ENCODE peak calls at places on chromosome 2, in four cellular contexts. One of them, this sample, is unnamed.

GRCh38 chr2:159124441-159124911 is 156.0 kb downstream of the TANC1 start:
- DNase-seq in globus pallidus: no peak
- DNase-seq in ACHN: peak
- DNase-seq in GM23248: peak
- DNase-seq in this sample: no peak

GRCh38 chr2:173410579-173410978 is 55.9 kb downstream of the CDCA7 start:
- DNase-seq in ACHN: no peak
- DNase-seq in globus pallidus: no peak
- DNase-seq in GM23248: no peak
- DNase-seq in this sample: no peak

GRCh38 chr2:158968396-158969161 is at the start of gene TANC1:
- DNase-seq in ACHN: peak
- DNase-seq in globus pallidus: peak
- DNase-seq in GM23248: peak
- DNase-seq in this sample: peak

GRCh38 chr2:68767996-68768395 is 33.4 kb downstream of the ARHGAP25 start:
- DNase-seq in globus pallidus: no peak
- DNase-seq in GM23248: no peak
- DNase-seq in ACHN: no peak
- DNase-seq in this sample: no peak

GRCh38 chr2:53513167-53513666 is 254.4 kb upstream of the CHAC2 start:
- DNase-seq in ACHN: no peak
- DNase-seq in GM23248: no peak
- DNase-seq in globus pallidus: no peak
- DNase-seq in this sample: no peak

GRCh38 chr2:150119860-150120259 is 367.6 kb downstream of the RND3 start:
- DNase-seq in GM23248: no peak
- DNase-seq in ACHN: no peak
- DNase-seq in globus pallidus: no peak
- DNase-seq in this sample: no peak

GRCh38 chr2:238278626-238279323 is 9.6 kb downstream of the PER2 start:
- DNase-seq in ACHN: no peak
- DNase-seq in GM23248: no peak
- DNase-seq in globus pallidus: no peak
- DNase-seq in this sample: no peak

GRCh38 chr2:28601612-28602011 is 105.8 kb downstream of the PLB1 start:
- DNase-seq in ACHN: no peak
- DNase-seq in GM23248: no peak
- DNase-seq in globus pallidus: no peak
- DNase-seq in this sample: no peak

GRCh38 chr2:166238176-166238575 is 110.4 kb upstream of the SCN1A start:
- DNase-seq in GM23248: no peak
- DNase-seq in globus pallidus: no peak
- DNase-seq in ACHN: no peak
- DNase-seq in this sample: no peak

GRCh38 chr2:20425371-20425881 is 21.4 kb upstream of the RHOB start:
- DNase-seq in ACHN: no peak
- DNase-seq in GM23248: peak
- DNase-seq in globus pallidus: no peak
- DNase-seq in this sample: no peak

GRCh38 chr2:131105156-131105949 is at the start of gene PLEKHB2:
- DNase-seq in GM23248: peak
- DNase-seq in ACHN: peak
- DNase-seq in globus pallidus: peak
- DNase-seq in this sample: peak

GRCh38 chr2:135230150-135230549 is 178.1 kb downstream of the RAB3GAP1 start:
- DNase-seq in GM23248: no peak
- DNase-seq in ACHN: no peak
- DNase-seq in globus pallidus: no peak
- DNase-seq in this sample: no peak

GRCh38 chr2:46434851-46435273 is 44.5 kb upstream of the TMEM247 start:
- DNase-seq in ACHN: no peak
- DNase-seq in GM23248: no peak
- DNase-seq in globus pallidus: no peak
- DNase-seq in this sample: no peak

GRCh38 chr2:6186332-6187100 is 494.3 kb downstream of the SOX11 start:
- DNase-seq in globus pallidus: no peak
- DNase-seq in ACHN: peak
- DNase-seq in GM23248: peak
- DNase-seq in this sample: no peak

GRCh38 chr2:223122706-223123265 is 70.8 kb downstream of the KCNE4 start:
- DNase-seq in ACHN: no peak
- DNase-seq in globus pallidus: peak
- DNase-seq in GM23248: no peak
- DNase-seq in this sample: no peak

GRCh38 chr2:190879474-190880373 is 897 bp upstream of the GLS start:
- DNase-seq in ACHN: no peak
- DNase-seq in GM23248: peak
- DNase-seq in globus pallidus: no peak
- DNase-seq in this sample: no peak

GRCh38 chr2:148507970-148508369 is 136.6 kb upstream of the EPC2 start:
- DNase-seq in globus pallidus: no peak
- DNase-seq in ACHN: no peak
- DNase-seq in GM23248: no peak
- DNase-seq in this sample: no peak

GRCh38 chr2:25993049-25993448 is 10.8 kb upstream of the KIF3C start:
- DNase-seq in globus pallidus: no peak
- DNase-seq in ACHN: no peak
- DNase-seq in GM23248: no peak
- DNase-seq in this sample: no peak

GRCh38 chr2:71615769-71616730 is 162.7 kb downstream of the DYSF start:
- DNase-seq in globus pallidus: no peak
- DNase-seq in GM23248: no peak
- DNase-seq in ACHN: no peak
- DNase-seq in this sample: no peak

GRCh38 chr2:112173646-112174319 is 35.6 kb downstream of the FBLN7 start:
- DNase-seq in GM23248: no peak
- DNase-seq in globus pallidus: no peak
- DNase-seq in ACHN: peak
- DNase-seq in this sample: no peak

GRCh38 chr2:159860611-159861010 is 62.6 kb upstream of the CD302 start:
- DNase-seq in globus pallidus: no peak
- DNase-seq in ACHN: no peak
- DNase-seq in GM23248: no peak
- DNase-seq in this sample: no peak

GRCh38 chr2:74002515-74003391 is 18.0 kb downstream of the TET3 start:
- DNase-seq in GM23248: peak
- DNase-seq in ACHN: peak
- DNase-seq in globus pallidus: peak
- DNase-seq in this sample: peak

GRCh38 chr2:107007927-107008326 is 122.0 kb upstream of the ST6GAL2 start:
- DNase-seq in ACHN: no peak
- DNase-seq in globus pallidus: no peak
- DNase-seq in GM23248: no peak
- DNase-seq in this sample: no peak

GRCh38 chr2:200787351-200788128 is 24.2 kb upstream of the BZW1 start:
- DNase-seq in ACHN: peak
- DNase-seq in GM23248: peak
- DNase-seq in globus pallidus: no peak
- DNase-seq in this sample: no peak

GRCh38 chr2:160695402-160696060 is 201.9 kb upstream of the RBMS1 start:
- DNase-seq in GM23248: peak
- DNase-seq in globus pallidus: no peak
- DNase-seq in ACHN: no peak
- DNase-seq in this sample: no peak

GRCh38 chr2:101340141-101340541 is 31.6 kb upstream of the RNF149 start:
- DNase-seq in globus pallidus: peak
- DNase-seq in GM23248: no peak
- DNase-seq in ACHN: no peak
- DNase-seq in this sample: no peak

GRCh38 chr2:2663401-2664036 is 332.4 kb upstream of the MYT1L start:
- DNase-seq in GM23248: peak
- DNase-seq in ACHN: peak
- DNase-seq in globus pallidus: no peak
- DNase-seq in this sample: no peak

GRCh38 chr2:206328979-206329378 is 54.5 kb downstream of the ZDBF2 start:
- DNase-seq in globus pallidus: peak
- DNase-seq in GM23248: no peak
- DNase-seq in ACHN: no peak
- DNase-seq in this sample: no peak

GRCh38 chr2:109374548-109375130 is 239.1 kb downstream of the SEPTIN10 start:
- DNase-seq in GM23248: no peak
- DNase-seq in globus pallidus: no peak
- DNase-seq in ACHN: no peak
- DNase-seq in this sample: no peak

GRCh38 chr2:233832869-233833812 is 21.2 kb downstream of the HJURP start:
- DNase-seq in GM23248: peak
- DNase-seq in globus pallidus: no peak
- DNase-seq in ACHN: peak
- DNase-seq in this sample: no peak

GRCh38 chr2:140586379-140586778 is 1544.4 kb downstream of the LRP1B start:
- DNase-seq in ACHN: peak
- DNase-seq in globus pallidus: no peak
- DNase-seq in GM23248: peak
- DNase-seq in this sample: no peak

GRCh38 chr2:27522400-27522945 is 25.8 kb downstream of the GCKR start:
- DNase-seq in GM23248: no peak
- DNase-seq in ACHN: no peak
- DNase-seq in globus pallidus: no peak
- DNase-seq in this sample: no peak